ENCODE peak calls at places on chromosomes 6 and 20, in four cellular contexts. One of them, this sample, is unnamed.

GRCh38 chr6:124964764-124965105 is 2.5 kb downstream of the RNF217 start:
- DNase-seq in fibroblast of lung: no peak
- DNase-seq in neural progenitor cell: no peak
- DNase-seq in GM23338: peak; percentile 30
- DNase-seq in this sample: no peak

GRCh38 chr6:112150363-112150762 is 63.0 kb downstream of the FAM229B start:
- DNase-seq in GM23338: no peak
- DNase-seq in neural progenitor cell: no peak
- DNase-seq in fibroblast of lung: peak; percentile 42
- DNase-seq in this sample: no peak

GRCh38 chr20:41540916-41541315 is 77.3 kb downstream of the CHD6 start:
- DNase-seq in neural progenitor cell: no peak
- DNase-seq in fibroblast of lung: no peak
- DNase-seq in GM23338: no peak
- DNase-seq in this sample: no peak

GRCh38 chr6:128074561-128074960 is 173.7 kb upstream of the THEMIS start:
- DNase-seq in GM23338: no peak
- DNase-seq in neural progenitor cell: no peak
- DNase-seq in fibroblast of lung: no peak
- DNase-seq in this sample: no peak

GRCh38 chr20:44460795-44461141 is 14.9 kb upstream of the TTPAL start:
- DNase-seq in fibroblast of lung: peak; percentile 64
- DNase-seq in GM23338: peak; percentile 49
- DNase-seq in neural progenitor cell: peak; percentile 46
- DNase-seq in this sample: peak; percentile 31

GRCh38 chr20:20736303-20736702 is 23.9 kb upstream of the RALGAPA2 start:
- DNase-seq in GM23338: no peak
- DNase-seq in neural progenitor cell: no peak
- DNase-seq in fibroblast of lung: no peak
- DNase-seq in this sample: no peak

GRCh38 chr6:50791900-50792508 is 26.7 kb upstream of the TFAP2B start:
- DNase-seq in fibroblast of lung: peak; percentile 46
- DNase-seq in neural progenitor cell: peak; percentile 79
- DNase-seq in GM23338: peak; percentile 87
- DNase-seq in this sample: no peak

GRCh38 chr6:160960839-160961238 is 30.7 kb upstream of the MAP3K4 start:
- DNase-seq in GM23338: no peak
- DNase-seq in fibroblast of lung: no peak
- DNase-seq in neural progenitor cell: no peak
- DNase-seq in this sample: no peak

GRCh38 chr6:113875470-113875869 is 18.3 kb downstream of the MARCKS start:
- DNase-seq in GM23338: no peak
- DNase-seq in neural progenitor cell: no peak
- DNase-seq in fibroblast of lung: peak; percentile 49
- DNase-seq in this sample: no peak

GRCh38 chr6:157656437-157657005 is 166.5 kb upstream of the SNX9 start:
- DNase-seq in fibroblast of lung: peak; percentile 24
- DNase-seq in neural progenitor cell: no peak
- DNase-seq in GM23338: no peak
- DNase-seq in this sample: no peak

GRCh38 chr6:56932891-56933473 is 21.9 kb upstream of the BEND6 start:
- DNase-seq in fibroblast of lung: no peak
- DNase-seq in GM23338: no peak
- DNase-seq in neural progenitor cell: no peak
- DNase-seq in this sample: no peak

GRCh38 chr20:44702776-44703175 is 12.4 kb upstream of the CCN5 start:
- DNase-seq in neural progenitor cell: no peak
- DNase-seq in GM23338: no peak
- DNase-seq in fibroblast of lung: peak; percentile 98
- DNase-seq in this sample: no peak

GRCh38 chr6:84042603-84043002 is 9.0 kb downstream of the MRAP2 start:
- DNase-seq in GM23338: no peak
- DNase-seq in neural progenitor cell: no peak
- DNase-seq in fibroblast of lung: no peak
- DNase-seq in this sample: no peak

GRCh38 chr6:25193865-25194679 is 85.1 kb upstream of the CARMIL1 start:
- DNase-seq in GM23338: no peak
- DNase-seq in neural progenitor cell: no peak
- DNase-seq in fibroblast of lung: peak; percentile 14
- DNase-seq in this sample: no peak

GRCh38 chr6:7777062-7777461 is 51.2 kb downstream of the BMP6 start:
- DNase-seq in GM23338: no peak
- DNase-seq in neural progenitor cell: no peak
- DNase-seq in fibroblast of lung: no peak
- DNase-seq in this sample: no peak

GRCh38 chr6:161091972-161092701 is 100.6 kb downstream of the MAP3K4 start:
- DNase-seq in GM23338: no peak
- DNase-seq in neural progenitor cell: no peak
- DNase-seq in fibroblast of lung: peak; percentile 11
- DNase-seq in this sample: no peak

GRCh38 chr6:30600576-30600975 is 16.5 kb downstream of the PPP1R10 start:
- DNase-seq in fibroblast of lung: no peak
- DNase-seq in GM23338: no peak
- DNase-seq in neural progenitor cell: no peak
- DNase-seq in this sample: no peak

GRCh38 chr6:31530659-31531058 is 1.9 kb downstream of the MCCD1 start:
- DNase-seq in fibroblast of lung: no peak
- DNase-seq in neural progenitor cell: no peak
- DNase-seq in GM23338: no peak
- DNase-seq in this sample: no peak

GRCh38 chr6:99589907-99590493 is 16.6 kb upstream of the PRDM13 start:
- DNase-seq in GM23338: no peak
- DNase-seq in neural progenitor cell: no peak
- DNase-seq in fibroblast of lung: no peak
- DNase-seq in this sample: no peak

GRCh38 chr6:99590728-99591672 is 15.6 kb upstream of the PRDM13 start:
- DNase-seq in fibroblast of lung: no peak
- DNase-seq in neural progenitor cell: peak; percentile 66
- DNase-seq in GM23338: peak; percentile 72
- DNase-seq in this sample: no peak

GRCh38 chr6:99587792-99588191 is 18.8 kb upstream of the PRDM13 start:
- DNase-seq in GM23338: no peak
- DNase-seq in fibroblast of lung: no peak
- DNase-seq in neural progenitor cell: no peak
- DNase-seq in this sample: no peak

GRCh38 chr6:99589290-99589672 is 17.4 kb upstream of the PRDM13 start:
- DNase-seq in neural progenitor cell: peak; percentile 64
- DNase-seq in fibroblast of lung: no peak
- DNase-seq in GM23338: peak; percentile 65
- DNase-seq in this sample: no peak

DNA sequence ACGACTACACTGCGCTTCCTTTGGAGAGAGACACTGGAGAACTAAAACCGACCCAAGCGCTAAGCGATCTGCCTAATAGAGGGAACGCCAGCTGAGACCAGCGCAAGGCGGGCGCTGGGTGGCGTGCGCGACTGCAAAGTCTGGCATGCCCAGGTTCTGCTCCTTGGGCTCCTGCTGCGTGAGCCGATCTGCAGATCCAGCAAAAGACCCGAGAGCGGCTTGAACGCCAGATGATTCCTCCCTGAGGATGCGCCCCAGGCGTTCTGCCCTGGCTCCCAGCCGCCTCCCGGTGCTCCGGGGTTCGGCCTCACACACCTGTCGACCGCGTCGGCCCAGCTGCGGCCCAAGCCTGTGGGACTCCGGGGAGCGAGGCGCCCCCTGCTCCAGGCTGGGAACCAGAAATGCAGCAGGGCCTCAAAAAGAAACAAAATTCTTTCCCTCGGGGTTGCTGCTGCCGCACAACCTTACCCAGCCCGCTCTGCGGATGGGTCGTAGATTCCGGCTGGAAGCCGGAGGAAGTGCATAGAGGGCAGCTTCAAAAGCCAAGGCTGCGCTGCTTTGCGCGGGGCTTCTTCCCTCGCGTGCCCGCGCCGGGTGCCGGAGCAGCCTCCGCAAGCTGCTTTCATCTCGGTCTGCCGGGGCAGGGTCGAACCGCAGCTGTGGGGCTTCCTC is 17.9 kb upstream of the PRDM13 start:
- DNase-seq in GM23338: peak; percentile 93
- DNase-seq in fibroblast of lung: peak; percentile 65
- DNase-seq in neural progenitor cell: peak; percentile 91
- DNase-seq in this sample: no peak
- TF ChIP-seq EZH2 in GM23338: peak; percentile 85
- TF ChIP-seq EZH2 in fibroblast of lung: no peak
- TF ChIP-seq EZH2 in neural progenitor cell: peak; percentile 70
- TF ChIP-seq EZH2 in this sample: no peak

GRCh38 chr6:145491126-145491525 is 244.2 kb downstream of the EPM2A start:
- DNase-seq in GM23338: peak; percentile 41
- DNase-seq in neural progenitor cell: no peak
- DNase-seq in fibroblast of lung: no peak
- DNase-seq in this sample: no peak
- TF ChIP-seq CTCF in GM23338: peak; percentile 49
- TF ChIP-seq CTCF in neural progenitor cell: no peak
- TF ChIP-seq CTCF in fibroblast of lung: no peak
- TF ChIP-seq CTCF in this sample: no peak

DNA sequence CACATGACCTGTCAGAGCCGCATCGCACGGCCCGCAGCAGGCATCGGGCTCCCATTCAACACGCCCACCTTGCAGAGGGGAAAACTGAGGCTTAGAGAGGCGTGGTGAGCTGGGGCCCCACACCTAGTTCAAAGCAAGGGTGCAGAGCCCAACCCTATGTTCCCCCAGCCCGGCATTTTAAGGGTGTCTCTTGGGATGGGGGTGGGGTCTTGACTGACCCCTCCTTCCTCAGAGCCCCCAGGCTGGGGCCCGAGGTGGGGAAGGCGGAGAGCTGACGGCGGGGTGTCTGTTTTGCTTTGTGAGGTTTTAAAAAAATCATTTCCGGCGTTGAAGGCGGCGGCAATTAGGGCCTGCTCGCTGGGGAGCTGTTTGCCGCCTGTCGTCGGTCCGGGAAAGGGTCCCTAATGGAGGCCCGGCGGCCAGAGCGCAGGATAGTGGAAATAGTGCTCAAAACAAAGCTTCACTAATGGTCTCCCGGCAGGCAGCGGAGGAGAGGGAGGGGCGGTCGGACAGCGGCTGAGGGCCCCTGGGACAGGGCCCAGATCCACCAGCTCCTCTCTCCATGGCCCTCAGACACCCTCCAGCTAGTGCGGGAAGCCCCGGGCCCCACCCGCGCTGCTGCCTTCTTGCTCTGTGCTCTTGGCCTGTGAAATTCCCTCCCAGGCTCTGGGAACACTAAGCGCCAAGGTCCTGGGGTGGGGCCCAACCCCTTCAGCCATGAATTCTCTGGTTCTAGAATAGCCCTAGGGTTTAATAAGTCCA is 11.9 kb downstream of the VSTM2L start:
- DNase-seq in GM23338: peak; percentile 82
- DNase-seq in neural progenitor cell: peak; percentile 85
- DNase-seq in fibroblast of lung: no peak
- DNase-seq in this sample: no peak
- TF ChIP-seq EZH2 in GM23338: no peak
- TF ChIP-seq EZH2 in neural progenitor cell: no peak
- TF ChIP-seq EZH2 in fibroblast of lung: peak; percentile 3
- TF ChIP-seq EZH2 in this sample: no peak

GRCh38 chr6:43916924-43917877 is 147.2 kb downstream of the VEGFA start:
- DNase-seq in GM23338: no peak
- DNase-seq in neural progenitor cell: no peak
- DNase-seq in fibroblast of lung: peak; percentile 91
- DNase-seq in this sample: no peak
- TF ChIP-seq CTCF in GM23338: no peak
- TF ChIP-seq CTCF in neural progenitor cell: no peak
- TF ChIP-seq CTCF in fibroblast of lung: no peak
- TF ChIP-seq CTCF in this sample: no peak

GRCh38 chr6:108160009-108160408 is 5.8 kb upstream of the NR2E1 start:
- DNase-seq in fibroblast of lung: no peak
- DNase-seq in neural progenitor cell: peak; percentile 74
- DNase-seq in GM23338: peak; percentile 67
- DNase-seq in this sample: no peak

GRCh38 chr6:108156938-108157233 is 8.9 kb upstream of the NR2E1 start:
- DNase-seq in neural progenitor cell: no peak
- DNase-seq in fibroblast of lung: no peak
- DNase-seq in GM23338: no peak
- DNase-seq in this sample: no peak

GRCh38 chr6:108156180-108156937 is 9.5 kb upstream of the NR2E1 start:
- DNase-seq in neural progenitor cell: peak; percentile 65
- DNase-seq in fibroblast of lung: no peak
- DNase-seq in GM23338: peak; percentile 61
- DNase-seq in this sample: no peak

GRCh38 chr6:108157234-108157971 is 8.4 kb upstream of the NR2E1 start:
- DNase-seq in neural progenitor cell: peak; percentile 99
- DNase-seq in fibroblast of lung: no peak
- DNase-seq in GM23338: peak; percentile 70
- DNase-seq in this sample: no peak

DNA sequence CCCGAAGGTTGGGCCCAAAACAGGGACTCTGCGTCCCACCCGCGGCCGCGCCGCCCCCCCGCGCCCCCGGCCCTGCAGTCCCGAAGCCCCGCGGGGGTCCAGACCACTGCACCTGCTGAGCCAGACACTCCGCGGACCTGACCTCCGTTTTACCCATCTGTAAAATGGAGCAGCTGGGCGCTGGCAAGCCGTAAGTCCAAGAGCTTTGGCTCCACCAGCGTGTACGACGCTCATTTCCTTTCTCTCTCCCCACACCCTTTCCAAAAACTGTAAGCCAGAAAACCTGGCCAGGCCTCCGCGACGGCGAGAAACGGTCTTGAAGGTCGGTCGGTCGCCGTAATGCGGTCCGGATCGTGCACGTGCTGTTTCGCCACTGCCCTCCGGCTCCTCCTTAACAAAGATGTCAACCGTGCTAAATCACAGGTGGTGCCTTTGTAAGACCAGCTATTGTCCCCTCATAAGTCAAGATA is 7.8 kb upstream of the NR2E1 start:
- DNase-seq in fibroblast of lung: no peak
- DNase-seq in GM23338: peak; percentile 78
- DNase-seq in neural progenitor cell: peak; percentile 93
- DNase-seq in this sample: no peak
- TF ChIP-seq EZH2 in fibroblast of lung: peak; percentile 100
- TF ChIP-seq EZH2 in GM23338: no peak
- TF ChIP-seq EZH2 in neural progenitor cell: peak; percentile 61
- TF ChIP-seq EZH2 in this sample: no peak

DNA sequence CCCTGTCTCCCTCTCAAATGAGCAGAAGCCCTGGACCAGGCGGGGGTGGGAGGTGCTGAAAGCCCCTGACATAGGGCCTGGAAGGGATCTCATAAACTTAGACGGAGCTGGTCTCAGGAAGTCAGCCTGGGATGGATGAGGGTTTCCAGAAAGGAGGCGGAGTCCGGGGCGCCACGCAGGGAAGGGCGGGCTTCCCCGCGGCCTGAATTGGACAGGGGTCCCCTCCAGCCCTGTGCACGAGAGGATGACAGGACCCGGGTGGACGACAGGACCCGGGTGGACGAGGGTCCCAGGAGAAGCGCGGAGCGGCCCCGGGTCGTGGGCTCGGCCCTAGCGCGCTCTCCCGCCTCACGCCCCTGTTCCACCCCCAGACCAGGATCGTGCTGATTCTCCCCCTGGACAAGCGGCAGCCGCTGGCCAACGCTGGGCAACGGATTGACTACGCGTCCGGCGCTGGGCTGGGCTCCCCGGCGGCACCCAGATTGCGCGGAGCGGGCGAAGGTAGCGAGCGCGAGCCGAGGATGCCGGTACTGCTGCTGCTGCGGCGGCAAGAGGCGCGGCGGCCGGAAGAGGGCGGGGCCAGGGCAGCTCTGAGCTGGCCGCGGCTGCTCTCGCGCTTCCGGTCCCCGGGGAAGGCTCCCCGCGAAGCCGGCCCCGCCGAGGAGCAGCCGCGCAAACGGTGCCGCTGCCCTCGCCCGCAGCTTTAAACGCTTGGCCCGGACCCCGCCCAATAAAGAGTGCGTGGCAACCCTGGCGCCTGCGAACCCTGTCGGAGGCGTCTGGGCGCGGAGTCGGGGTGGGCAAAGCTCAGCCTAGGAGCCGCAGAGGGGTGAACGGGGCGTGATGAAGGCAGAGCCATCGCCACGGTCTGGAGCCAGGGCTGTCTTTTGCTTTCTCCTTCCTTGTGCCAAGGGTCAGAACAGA is 1.3 kb downstream of the C20orf144 start:
- DNase-seq in fibroblast of lung: peak; percentile 60
- DNase-seq in GM23338: peak; percentile 91
- DNase-seq in neural progenitor cell: peak; percentile 94
- DNase-seq in this sample: no peak
- TF ChIP-seq CTCF in fibroblast of lung: no peak
- TF ChIP-seq CTCF in GM23338: no peak
- TF ChIP-seq CTCF in neural progenitor cell: no peak
- TF ChIP-seq CTCF in this sample: no peak

This sample was measured in HCT116.